ENCODE peak calls at places on chromosomes 7 and 10, in ten cellular contexts. One of them, this sample, is unnamed.

GRCh38 chr10:43196981-43197833 is 59.0 kb downstream of the CSGALNACT2 start:
- DNase-seq in heart left ventricle: no peak
- DNase-seq in WERI-Rb-1: no peak
- DNase-seq in fibroblast of lung: no peak
- DNase-seq in Panc1: no peak
- DNase-seq in cardiac muscle cell: no peak
- DNase-seq in GM23338: no peak
- DNase-seq in suprapubic skin: no peak
- DNase-seq in adrenal gland: no peak
- DNase-seq in endodermal cell: peak
- DNase-seq in this sample: no peak

GRCh38 chr10:76285012-76285411 is 853.6 kb downstream of the LRMDA start:
- DNase-seq in adrenal gland: no peak
- DNase-seq in GM23338: no peak
- DNase-seq in Panc1: no peak
- DNase-seq in WERI-Rb-1: no peak
- DNase-seq in endodermal cell: no peak
- DNase-seq in fibroblast of lung: peak
- DNase-seq in cardiac muscle cell: peak
- DNase-seq in suprapubic skin: no peak
- DNase-seq in heart left ventricle: no peak
- DNase-seq in this sample: peak

GRCh38 chr7:128591705-128592104 is 80.4 kb upstream of the GARIN1A start:
- DNase-seq in GM23338: no peak
- DNase-seq in WERI-Rb-1: no peak
- DNase-seq in suprapubic skin: no peak
- DNase-seq in endodermal cell: no peak
- DNase-seq in fibroblast of lung: no peak
- DNase-seq in cardiac muscle cell: no peak
- DNase-seq in adrenal gland: no peak
- DNase-seq in heart left ventricle: no peak
- DNase-seq in Panc1: no peak
- DNase-seq in this sample: no peak

GRCh38 chr10:11589738-11590137 is 21.7 kb downstream of the USP6NL start:
- DNase-seq in WERI-Rb-1: no peak
- DNase-seq in adrenal gland: no peak
- DNase-seq in heart left ventricle: no peak
- DNase-seq in suprapubic skin: no peak
- DNase-seq in fibroblast of lung: no peak
- DNase-seq in GM23338: no peak
- DNase-seq in cardiac muscle cell: no peak
- DNase-seq in Panc1: no peak
- DNase-seq in endodermal cell: no peak
- DNase-seq in this sample: no peak

GRCh38 chr7:21412953-21413352 is 14.9 kb upstream of the SP4 start:
- DNase-seq in fibroblast of lung: no peak
- DNase-seq in WERI-Rb-1: peak
- DNase-seq in endodermal cell: no peak
- DNase-seq in GM23338: no peak
- DNase-seq in suprapubic skin: no peak
- DNase-seq in adrenal gland: no peak
- DNase-seq in heart left ventricle: no peak
- DNase-seq in Panc1: no peak
- DNase-seq in cardiac muscle cell: no peak
- DNase-seq in this sample: no peak

GRCh38 chr7:73822319-73823173 is 8.2 kb upstream of the CLDN4 start:
- DNase-seq in fibroblast of lung: peak
- DNase-seq in GM23338: no peak
- DNase-seq in heart left ventricle: no peak
- DNase-seq in cardiac muscle cell: peak
- DNase-seq in Panc1: peak
- DNase-seq in adrenal gland: peak
- DNase-seq in WERI-Rb-1: peak
- DNase-seq in endodermal cell: peak
- DNase-seq in suprapubic skin: peak
- DNase-seq in this sample: peak

GRCh38 chr10:97517778-97518561 is 19.2 kb downstream of the UBTD1 start:
- DNase-seq in suprapubic skin: no peak
- DNase-seq in Panc1: no peak
- DNase-seq in endodermal cell: peak
- DNase-seq in fibroblast of lung: no peak
- DNase-seq in adrenal gland: no peak
- DNase-seq in cardiac muscle cell: no peak
- DNase-seq in GM23338: peak
- DNase-seq in heart left ventricle: no peak
- DNase-seq in WERI-Rb-1: no peak
- DNase-seq in this sample: no peak

GRCh38 chr10:21746118-21746517 is 212.1 kb downstream of the MLLT10 start:
- DNase-seq in heart left ventricle: no peak
- DNase-seq in suprapubic skin: no peak
- DNase-seq in Panc1: no peak
- DNase-seq in fibroblast of lung: no peak
- DNase-seq in endodermal cell: no peak
- DNase-seq in cardiac muscle cell: no peak
- DNase-seq in adrenal gland: no peak
- DNase-seq in WERI-Rb-1: no peak
- DNase-seq in GM23338: no peak
- DNase-seq in this sample: no peak

GRCh38 chr10:86698207-86698940 is 30.1 kb downstream of the LDB3 start:
- DNase-seq in heart left ventricle: peak
- DNase-seq in Panc1: no peak
- DNase-seq in WERI-Rb-1: no peak
- DNase-seq in cardiac muscle cell: no peak
- DNase-seq in GM23338: no peak
- DNase-seq in adrenal gland: no peak
- DNase-seq in endodermal cell: no peak
- DNase-seq in suprapubic skin: no peak
- DNase-seq in fibroblast of lung: no peak
- DNase-seq in this sample: no peak

GRCh38 chr10:117241541-117242462 is 888 bp downstream of the SLC18A2 start:
- DNase-seq in fibroblast of lung: no peak
- DNase-seq in endodermal cell: peak
- DNase-seq in adrenal gland: no peak
- DNase-seq in heart left ventricle: no peak
- DNase-seq in cardiac muscle cell: peak
- DNase-seq in WERI-Rb-1: no peak
- DNase-seq in Panc1: no peak
- DNase-seq in GM23338: peak
- DNase-seq in suprapubic skin: no peak
- DNase-seq in this sample: no peak

GRCh38 chr10:73262105-73262730 is 9.8 kb upstream of the MRPS16 start:
- DNase-seq in cardiac muscle cell: peak
- DNase-seq in heart left ventricle: no peak
- DNase-seq in fibroblast of lung: peak
- DNase-seq in endodermal cell: no peak
- DNase-seq in Panc1: peak
- DNase-seq in suprapubic skin: no peak
- DNase-seq in adrenal gland: no peak
- DNase-seq in WERI-Rb-1: no peak
- DNase-seq in GM23338: no peak
- DNase-seq in this sample: peak

GRCh38 chr10:60288291-60288690 is 101.4 kb downstream of the ANK3 start:
- DNase-seq in Panc1: no peak
- DNase-seq in WERI-Rb-1: no peak
- DNase-seq in GM23338: no peak
- DNase-seq in fibroblast of lung: peak
- DNase-seq in suprapubic skin: no peak
- DNase-seq in endodermal cell: no peak
- DNase-seq in heart left ventricle: no peak
- DNase-seq in cardiac muscle cell: peak
- DNase-seq in adrenal gland: no peak
- DNase-seq in this sample: no peak
- TF ChIP-seq CTCF in Panc1: no peak
- TF ChIP-seq CTCF in WERI-Rb-1: no peak
- TF ChIP-seq CTCF in GM23338: no peak
- TF ChIP-seq CTCF in fibroblast of lung: no peak
- TF ChIP-seq CTCF in suprapubic skin: no peak
- TF ChIP-seq CTCF in endodermal cell: no peak
- TF ChIP-seq CTCF in heart left ventricle: no peak
- TF ChIP-seq CTCF in cardiac muscle cell: peak
- TF ChIP-seq CTCF in adrenal gland: no peak
- TF ChIP-seq CTCF in this sample: peak

GRCh38 chr7:117011419-117012260 is 58.3 kb downstream of the ST7 start:
- DNase-seq in heart left ventricle: no peak
- DNase-seq in fibroblast of lung: no peak
- DNase-seq in WERI-Rb-1: no peak
- DNase-seq in GM23338: peak
- DNase-seq in cardiac muscle cell: no peak
- DNase-seq in endodermal cell: no peak
- DNase-seq in suprapubic skin: no peak
- DNase-seq in Panc1: no peak
- DNase-seq in adrenal gland: no peak
- DNase-seq in this sample: no peak
- H3K27ac ChIP-seq in heart left ventricle: no peak
- H3K27ac ChIP-seq in fibroblast of lung: no peak
- H3K27ac ChIP-seq in WERI-Rb-1: no peak
- H3K27ac ChIP-seq in GM23338: no peak
- H3K27ac ChIP-seq in cardiac muscle cell: peak
- H3K27ac ChIP-seq in endodermal cell: no peak
- H3K27ac ChIP-seq in suprapubic skin: no peak
- H3K27ac ChIP-seq in Panc1: no peak
- H3K27ac ChIP-seq in adrenal gland: no peak
- H3K27ac ChIP-seq in this sample: peak

GRCh38 chr10:114276066-114276465 is 37.0 kb downstream of the VWA2 start:
- DNase-seq in WERI-Rb-1: no peak
- DNase-seq in GM23338: no peak
- DNase-seq in cardiac muscle cell: no peak
- DNase-seq in fibroblast of lung: no peak
- DNase-seq in Panc1: no peak
- DNase-seq in suprapubic skin: peak
- DNase-seq in adrenal gland: no peak
- DNase-seq in heart left ventricle: no peak
- DNase-seq in endodermal cell: no peak
- DNase-seq in this sample: no peak

GRCh38 chr10:114272696-114273095 is 33.6 kb downstream of the VWA2 start:
- DNase-seq in suprapubic skin: peak
- DNase-seq in fibroblast of lung: no peak
- DNase-seq in heart left ventricle: no peak
- DNase-seq in Panc1: no peak
- DNase-seq in cardiac muscle cell: no peak
- DNase-seq in WERI-Rb-1: no peak
- DNase-seq in endodermal cell: no peak
- DNase-seq in GM23338: no peak
- DNase-seq in adrenal gland: no peak
- DNase-seq in this sample: no peak

GRCh38 chr10:114271779-114272167 is 32.7 kb downstream of the VWA2 start:
- DNase-seq in endodermal cell: no peak
- DNase-seq in cardiac muscle cell: peak
- DNase-seq in adrenal gland: peak
- DNase-seq in Panc1: peak
- DNase-seq in fibroblast of lung: peak
- DNase-seq in WERI-Rb-1: no peak
- DNase-seq in GM23338: no peak
- DNase-seq in heart left ventricle: peak
- DNase-seq in suprapubic skin: peak
- DNase-seq in this sample: peak

GRCh38 chr10:114274616-114275453 is 35.8 kb downstream of the VWA2 start:
- DNase-seq in fibroblast of lung: no peak
- DNase-seq in endodermal cell: no peak
- DNase-seq in WERI-Rb-1: no peak
- DNase-seq in adrenal gland: no peak
- DNase-seq in GM23338: no peak
- DNase-seq in suprapubic skin: peak
- DNase-seq in Panc1: no peak
- DNase-seq in cardiac muscle cell: no peak
- DNase-seq in heart left ventricle: no peak
- DNase-seq in this sample: no peak

DNA sequence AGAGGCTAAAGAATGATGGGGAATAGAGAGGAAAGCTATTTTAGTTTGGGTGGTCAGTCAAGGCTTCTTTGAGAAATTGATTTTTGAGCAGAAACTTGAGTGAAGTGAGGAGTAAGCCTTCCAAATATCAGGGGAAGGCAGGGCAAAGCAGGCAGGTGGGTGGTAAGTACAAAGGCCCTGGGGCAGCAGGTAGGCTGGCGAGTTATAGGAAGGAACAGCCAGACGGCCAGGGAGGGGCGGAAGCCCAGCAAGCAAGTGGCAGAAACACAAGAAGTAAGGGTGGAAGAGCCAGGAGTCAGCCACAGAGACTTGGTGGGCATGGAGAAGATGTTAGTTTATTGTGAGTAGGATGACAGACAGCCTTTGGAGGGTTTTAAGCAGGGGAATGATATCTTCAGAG is 34.9 kb downstream of the VWA2 start:
- DNase-seq in Panc1: no peak
- DNase-seq in GM23338: no peak
- DNase-seq in fibroblast of lung: no peak
- DNase-seq in endodermal cell: no peak
- DNase-seq in suprapubic skin: peak
- DNase-seq in WERI-Rb-1: no peak
- DNase-seq in adrenal gland: no peak
- DNase-seq in heart left ventricle: no peak
- DNase-seq in cardiac muscle cell: no peak
- DNase-seq in this sample: no peak
- TF ChIP-seq CTCF in Panc1: no peak
- TF ChIP-seq CTCF in GM23338: no peak
- TF ChIP-seq CTCF in fibroblast of lung: no peak
- TF ChIP-seq CTCF in endodermal cell: no peak
- TF ChIP-seq CTCF in suprapubic skin: no peak
- TF ChIP-seq CTCF in WERI-Rb-1: no peak
- TF ChIP-seq CTCF in adrenal gland: no peak
- TF ChIP-seq CTCF in heart left ventricle: no peak
- TF ChIP-seq CTCF in cardiac muscle cell: no peak
- TF ChIP-seq CTCF in this sample: no peak

DNA sequence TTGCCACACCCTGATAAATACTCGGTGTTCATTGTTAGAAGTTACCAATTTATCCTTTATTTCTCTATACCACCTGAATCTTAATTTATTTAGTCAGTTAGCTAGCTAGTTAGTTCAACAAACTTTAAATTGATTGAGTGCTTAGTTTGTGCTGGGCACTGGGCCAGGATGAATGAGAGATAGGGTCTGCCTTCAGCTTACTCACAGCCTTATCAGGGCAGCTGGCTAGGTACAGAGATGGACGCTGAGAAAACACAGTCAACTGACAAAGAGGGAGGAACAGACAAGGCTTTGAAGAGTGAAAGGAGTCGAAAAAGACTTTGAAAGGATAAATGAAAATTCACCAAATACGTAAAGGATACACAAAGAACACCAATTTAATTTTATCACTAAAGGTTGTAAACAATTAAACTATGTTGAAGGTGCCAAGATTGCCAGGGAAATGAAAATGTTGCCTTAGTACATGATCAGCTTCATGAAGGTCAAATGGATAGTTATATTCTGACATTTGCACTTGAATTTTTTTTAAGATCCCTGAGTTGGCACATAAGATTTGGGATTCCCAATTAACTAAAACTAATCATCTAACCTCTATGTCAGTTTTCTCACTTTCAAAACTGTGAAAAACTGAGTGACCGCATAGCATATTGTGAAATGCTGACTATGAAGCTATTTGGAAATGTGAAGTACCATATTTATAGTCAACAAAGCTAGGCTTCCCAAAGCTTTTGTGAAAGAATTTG is 2.1 kb downstream of the CAV2 start:
- DNase-seq in endodermal cell: no peak
- DNase-seq in Panc1: no peak
- DNase-seq in heart left ventricle: peak
- DNase-seq in adrenal gland: no peak
- DNase-seq in cardiac muscle cell: no peak
- DNase-seq in suprapubic skin: no peak
- DNase-seq in WERI-Rb-1: no peak
- DNase-seq in fibroblast of lung: peak
- DNase-seq in GM23338: no peak
- DNase-seq in this sample: peak
- H3K27ac ChIP-seq in endodermal cell: no peak
- H3K27ac ChIP-seq in Panc1: peak
- H3K27ac ChIP-seq in heart left ventricle: peak
- H3K27ac ChIP-seq in adrenal gland: no peak
- H3K27ac ChIP-seq in cardiac muscle cell: no peak
- H3K27ac ChIP-seq in suprapubic skin: peak
- H3K27ac ChIP-seq in WERI-Rb-1: no peak
- H3K27ac ChIP-seq in fibroblast of lung: peak
- H3K27ac ChIP-seq in GM23338: no peak
- H3K27ac ChIP-seq in this sample: peak

This sample was measured in brain microvascular endothelial cell.